ENCODE peak calls at places on chromosomes 12 and 14, in six cellular contexts. K is choroid plexus epithelial cell, H is fibroblast of pulmonary artery, N is endothelial cell, S is PC-3, I is osteocyte. O is an unnamed sample.

GRCh38 chr12:20588057-20588456 is 107.1 kb upstream of the SLCO1C1 start:
- DNase-seq in K (no peak), H (no peak), N (no peak), S (no peak), I (no peak), O (no peak)

GRCh38 chr14:57371013-57371412 is 19.4 kb upstream of the NAA30 start:
- DNase-seq in K (no peak), H (no peak), N (no peak), S (no peak), I (no peak), O (no peak)

GRCh38 chr12:45878630-45879255 is 111.6 kb downstream of the SCAF11 start:
- DNase-seq in K (peak; percentile 36), H (peak; percentile 14), N (no peak), S (peak; percentile 25), I (no peak), O (no peak)

GRCh38 chr14:54622189-54622958 is 55.4 kb downstream of the SAMD4A start:
- DNase-seq in K (no peak), H (no peak), N (no peak), S (no peak), I (no peak), O (no peak)

GRCh38 chr12:63916561-63917476 is 72.3 kb downstream of the SRGAP1 start:
- DNase-seq in K (peak; percentile 61), H (peak; percentile 33), N (no peak), S (peak; percentile 63), I (no peak), O (no peak)

GRCh38 chr14:91649930-91650329 is 82.0 kb downstream of the CATSPERB start:
- DNase-seq in K (peak; percentile 77), H (peak; percentile 70), N (peak; percentile 8), S (peak; percentile 64), I (no peak), O (peak; percentile 41)

GRCh38 chr12:46661161-46661845 is 164.5 kb downstream of the SLC38A4 start:
- DNase-seq in K (peak; percentile 97), H (peak; percentile 96), N (peak; percentile 10), S (peak; percentile 80), I (no peak), O (peak; percentile 17)

GRCh38 chr12:57836442-57837375 is 9.8 kb downstream of the CTDSP2 start:
- DNase-seq in K (peak; percentile 92), H (peak; percentile 94), N (peak; percentile 60), S (peak; percentile 25), I (peak; percentile 86), O (no peak)

GRCh38 chr14:32383337-32384009 is 54.4 kb downstream of the AKAP6 start:
- DNase-seq in K (no peak), H (no peak), N (no peak), S (no peak), I (no peak), O (no peak)

GRCh38 chr12:51177897-51178296 is 5.0 kb upstream of the TFCP2 start:
- DNase-seq in K (no peak), H (no peak), N (no peak), S (no peak), I (no peak), O (no peak)

GRCh38 chr12:51174501-51174900 is 1.6 kb upstream of the TFCP2 start:
- DNase-seq in K (no peak), H (no peak), N (no peak), S (no peak), I (no peak), O (no peak)

GRCh38 chr12:51171884-51172514 is 936 bp downstream of the TFCP2 start:
- DNase-seq in K (peak; percentile 37), H (peak; percentile 25), N (peak; percentile 38), S (peak; percentile 1), I (no peak), O (peak; percentile 24)

GRCh38 chr12:51172515-51173431 is at the start of gene TFCP2:
- DNase-seq in K (peak; percentile 98), H (peak; percentile 98), N (peak; percentile 92), S (peak; percentile 69), I (peak; percentile 94), O (peak; percentile 91)
- TF ChIP-seq CTCF in K (peak; percentile 4), H (no peak), N (no peak), S (no peak), I (no peak), O (no peak)

GRCh38 chr12:65878540-65878939 is 54.3 kb downstream of the HMGA2 start:
- DNase-seq in K (peak; percentile 64), H (no peak), N (no peak), S (peak; percentile 59), I (no peak), O (peak; percentile 46)

GRCh38 chr12:65881348-65881961 is 57.2 kb downstream of the HMGA2 start:
- DNase-seq in K (peak; percentile 89), H (peak; percentile 90), N (peak; percentile 19), S (no peak), I (no peak), O (no peak)

GRCh38 chr12:65881965-65882413 is 57.7 kb downstream of the HMGA2 start:
- DNase-seq in K (peak; percentile 83), H (peak; percentile 90), N (peak; percentile 47), S (no peak), I (no peak), O (no peak)

GRCh38 chr12:65877836-65878235 is 53.6 kb downstream of the HMGA2 start:
- DNase-seq in K (no peak), H (no peak), N (no peak), S (no peak), I (no peak), O (no peak)

GRCh38 chr12:65879878-65880277 is 55.6 kb downstream of the HMGA2 start:
- DNase-seq in K (peak; percentile 98), H (peak; percentile 83), N (no peak), S (peak; percentile 65), I (no peak), O (no peak)
- TF ChIP-seq CTCF in K (no peak), H (no peak), N (no peak), S (no peak), I (no peak), O (no peak)

DNA sequence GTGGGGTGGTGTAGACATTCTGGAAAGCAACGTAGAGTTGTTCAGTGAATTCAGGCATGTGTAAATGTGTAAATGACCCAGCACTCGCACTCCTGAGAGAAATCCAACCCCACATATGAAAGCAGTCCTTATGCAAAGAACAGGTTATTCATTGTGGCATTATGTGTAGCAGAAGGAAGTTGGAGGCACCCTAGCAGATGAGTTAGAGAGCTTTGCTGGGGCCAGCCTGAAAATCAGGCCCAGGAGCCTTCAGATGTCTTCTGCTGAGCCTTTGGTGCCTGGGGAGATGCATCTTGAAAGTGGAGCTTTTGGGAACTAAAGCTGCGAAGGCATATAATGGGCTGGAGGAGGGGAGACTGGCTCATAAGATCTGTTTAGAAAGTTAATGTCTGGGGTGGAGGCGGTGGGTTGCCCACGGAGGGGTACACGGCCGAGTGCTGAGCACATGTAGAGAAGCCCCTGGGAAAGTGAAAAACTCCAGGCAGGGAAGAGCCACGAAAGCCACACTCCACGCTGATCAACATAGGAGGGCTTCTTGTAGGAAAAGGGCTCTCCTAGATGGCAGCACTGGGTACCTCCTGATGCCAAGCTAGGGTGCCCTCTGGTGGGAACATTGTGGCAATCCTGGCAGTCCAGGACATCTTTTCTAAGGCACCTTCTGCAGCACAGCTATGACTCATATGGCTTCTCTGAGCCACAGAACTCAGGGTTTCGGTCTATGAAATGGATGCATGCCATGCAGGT is 6.1 kb upstream of the KRT83 start:
- DNase-seq in K (peak; percentile 92), H (peak; percentile 93), N (peak; percentile 76), S (peak; percentile 98), I (peak; percentile 93), O (peak; percentile 86)
- TF ChIP-seq CTCF in K (peak; percentile 88), H (peak; percentile 93), N (peak; percentile 49), S (peak; percentile 99), I (peak; percentile 98), O (peak; percentile 86)

GRCh38 chr14:100806386-100806785 is 19.5 kb upstream of the MEG3 start:
- DNase-seq in K (no peak), H (no peak), N (no peak), S (no peak), I (no peak), O (no peak)

GRCh38 chr14:100802766-100803693 is 22.9 kb upstream of the MEG3 start:
- DNase-seq in K (no peak), H (no peak), N (no peak), S (no peak), I (no peak), O (no peak)

GRCh38 chr14:100804138-100804537 is 21.8 kb upstream of the MEG3 start:
- DNase-seq in K (no peak), H (no peak), N (no peak), S (no peak), I (no peak), O (no peak)

GRCh38 chr14:100803694-100804075 is 22.2 kb upstream of the MEG3 start:
- DNase-seq in K (no peak), H (no peak), N (no peak), S (no peak), I (no peak), O (no peak)

DNA sequence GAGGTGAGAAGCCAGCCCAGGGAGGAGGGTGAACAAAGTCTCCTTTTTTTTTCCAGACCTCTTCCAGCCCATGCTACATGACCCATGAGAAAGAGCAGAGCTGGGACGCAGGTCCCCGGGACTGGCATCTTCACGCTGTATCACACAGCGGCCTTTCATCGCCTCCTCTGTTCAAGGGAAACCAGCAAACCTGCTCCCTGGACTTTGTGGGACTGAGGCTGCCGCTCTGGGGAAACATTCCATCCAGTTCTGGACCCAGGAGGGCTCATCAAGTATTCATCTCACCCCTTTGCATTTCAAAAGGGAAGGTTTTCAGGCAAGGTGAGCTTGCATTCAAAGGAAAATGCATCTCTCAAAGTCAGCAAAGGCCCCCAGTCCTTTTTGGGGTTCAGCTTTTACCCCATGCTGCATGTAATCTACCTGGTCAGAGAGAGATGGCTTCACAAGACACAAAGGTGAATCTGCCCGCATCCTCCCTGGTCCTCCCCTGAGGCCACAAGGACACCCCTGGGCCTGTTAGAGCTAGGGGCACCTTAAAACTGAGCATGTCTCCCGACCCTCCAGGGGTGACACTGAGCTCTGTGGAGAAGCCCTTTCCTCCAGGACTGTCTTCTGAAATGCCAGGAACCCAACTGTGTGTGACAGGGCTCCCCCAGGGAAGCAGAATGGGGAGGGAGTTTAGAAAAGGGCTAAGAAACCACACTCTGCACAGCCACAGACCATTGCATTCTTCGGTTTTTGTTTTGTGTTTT is 21.2 kb upstream of the MEG3 start:
- DNase-seq in K (no peak), H (no peak), N (no peak), S (no peak), I (no peak), O (no peak)
- TF ChIP-seq CTCF in K (no peak), H (no peak), N (no peak), S (no peak), I (no peak), O (no peak)

GRCh38 chr12:100163416-100164152 is 20.9 kb upstream of the BLTP3B start:
- DNase-seq in K (peak; percentile 35), H (peak; percentile 51), N (peak; percentile 75), S (peak; percentile 89), I (peak; percentile 84), O (peak; percentile 88)
- TF ChIP-seq CTCF in K (peak; percentile 18), H (no peak), N (no peak), S (peak; percentile 39), I (no peak), O (no peak)

GRCh38 chr12:101592931-101593330 is 1.8 kb upstream of the MYBPC1 start:
- DNase-seq in K (no peak), H (no peak), N (no peak), S (no peak), I (no peak), O (no peak)
- TF ChIP-seq CTCF in K (no peak), H (no peak), N (no peak), S (no peak), I (no peak), O (no peak)

O was measured in Calu3.